ENCODE peak calls at places on chromosome 22, in four cellular contexts. One of them, this sample, is unnamed.

GRCh38 chr22:36773935-36774334 is 2.0 kb downstream of the IFT27 start:
- DNase-seq in neural crest cell: no peak
- DNase-seq in AG09319: no peak
- DNase-seq in GM10248: no peak
- DNase-seq in this sample: no peak

GRCh38 chr22:27267145-27267544 is 534.4 kb downstream of the MN1 start:
- DNase-seq in GM10248: no peak
- DNase-seq in neural crest cell: no peak
- DNase-seq in AG09319: peak; percentile 41
- DNase-seq in this sample: no peak

GRCh38 chr22:43014062-43014875 is 680 bp downstream of the PACSIN2 start:
- DNase-seq in GM10248: peak; percentile 59
- DNase-seq in AG09319: no peak
- DNase-seq in neural crest cell: peak; percentile 24
- DNase-seq in this sample: no peak

GRCh38 chr22:44748524-44748923 is 3.9 kb upstream of the ARHGAP8 start:
- DNase-seq in GM10248: no peak
- DNase-seq in neural crest cell: no peak
- DNase-seq in AG09319: no peak
- DNase-seq in this sample: no peak

GRCh38 chr22:32050678-32051515 is 7.8 kb downstream of the SLC5A1 start:
- DNase-seq in GM10248: peak; percentile 34
- DNase-seq in AG09319: peak; percentile 67
- DNase-seq in neural crest cell: no peak
- DNase-seq in this sample: peak; percentile 88

GRCh38 chr22:37816543-37817180 is 6.5 kb upstream of the GALR3 start:
- DNase-seq in AG09319: no peak
- DNase-seq in GM10248: no peak
- DNase-seq in neural crest cell: no peak
- DNase-seq in this sample: no peak

GRCh38 chr22:30028731-30029130 is 51.5 kb upstream of the HORMAD2 start:
- DNase-seq in AG09319: no peak
- DNase-seq in GM10248: no peak
- DNase-seq in neural crest cell: no peak
- DNase-seq in this sample: no peak

GRCh38 chr22:27462190-27462589 is 339.4 kb downstream of the MN1 start:
- DNase-seq in neural crest cell: peak; percentile 35
- DNase-seq in GM10248: no peak
- DNase-seq in AG09319: no peak
- DNase-seq in this sample: no peak

GRCh38 chr22:23834406-23834805 is 4.4 kb downstream of the DERL3 start:
- DNase-seq in GM10248: no peak
- DNase-seq in AG09319: no peak
- DNase-seq in neural crest cell: no peak
- DNase-seq in this sample: no peak

GRCh38 chr22:39910875-39911601 is 10.2 kb downstream of the GRAP2 start:
- DNase-seq in GM10248: no peak
- DNase-seq in neural crest cell: no peak
- DNase-seq in AG09319: no peak
- DNase-seq in this sample: no peak

GRCh38 chr22:41263704-41264103 is 22.3 kb downstream of the RANGAP1 start:
- DNase-seq in GM10248: no peak
- DNase-seq in AG09319: no peak
- DNase-seq in neural crest cell: no peak
- DNase-seq in this sample: no peak

GRCh38 chr22:40857309-40857851 is 432 bp downstream of the XPNPEP3 start:
- DNase-seq in GM10248: no peak
- DNase-seq in AG09319: no peak
- DNase-seq in neural crest cell: no peak
- DNase-seq in this sample: no peak

GRCh38 chr22:24037851-24038765 is 27.0 kb downstream of the CABIN1 start:
- DNase-seq in AG09319: no peak
- DNase-seq in neural crest cell: no peak
- DNase-seq in GM10248: no peak
- DNase-seq in this sample: no peak

GRCh38 chr22:24727218-24727851 is 47.2 kb downstream of the PIWIL3 start:
- DNase-seq in neural crest cell: no peak
- DNase-seq in GM10248: no peak
- DNase-seq in AG09319: peak; percentile 27
- DNase-seq in this sample: no peak

GRCh38 chr22:45908961-45909360 is 68.0 kb downstream of the WNT7B start:
- DNase-seq in GM10248: no peak
- DNase-seq in neural crest cell: no peak
- DNase-seq in AG09319: no peak
- DNase-seq in this sample: no peak

GRCh38 chr22:43883012-43883661 is 8.7 kb downstream of the PNPLA5 start:
- DNase-seq in neural crest cell: peak; percentile 65
- DNase-seq in GM10248: peak; percentile 86
- DNase-seq in AG09319: peak; percentile 3
- DNase-seq in this sample: no peak

GRCh38 chr22:36546932-36547331 is 18.0 kb upstream of the EIF3D start:
- DNase-seq in GM10248: no peak
- DNase-seq in neural crest cell: no peak
- DNase-seq in AG09319: no peak
- DNase-seq in this sample: no peak

GRCh38 chr22:21775061-21775460 is 39.5 kb upstream of the YPEL1 start:
- DNase-seq in AG09319: no peak
- DNase-seq in GM10248: no peak
- DNase-seq in neural crest cell: no peak
- DNase-seq in this sample: no peak

GRCh38 chr22:21672107-21672629 is 6.4 kb downstream of the PPIL2 start:
- DNase-seq in neural crest cell: no peak
- DNase-seq in GM10248: no peak
- DNase-seq in AG09319: no peak
- DNase-seq in this sample: no peak

GRCh38 chr22:44100411-44100810 is 76.3 kb downstream of the PARVB start:
- DNase-seq in AG09319: no peak
- DNase-seq in GM10248: no peak
- DNase-seq in neural crest cell: no peak
- DNase-seq in this sample: peak; percentile 17

GRCh38 chr22:33000342-33001280 is 57.6 kb downstream of the SYN3 start:
- DNase-seq in GM10248: peak; percentile 37
- DNase-seq in AG09319: peak; percentile 10
- DNase-seq in neural crest cell: peak; percentile 81
- DNase-seq in this sample: no peak

GRCh38 chr22:37552560-37553163 is 7.6 kb upstream of the CDC42EP1 start:
- DNase-seq in GM10248: no peak
- DNase-seq in neural crest cell: no peak
- DNase-seq in AG09319: no peak
- DNase-seq in this sample: no peak

GRCh38 chr22:20118572-20119020 is 1.6 kb upstream of the TRMT2A start:
- DNase-seq in GM10248: no peak
- DNase-seq in neural crest cell: no peak
- DNase-seq in AG09319: no peak
- DNase-seq in this sample: no peak

GRCh38 chr22:46149493-46149997 is 781 bp upstream of the PPARA start:
- DNase-seq in AG09319: no peak
- DNase-seq in GM10248: no peak
- DNase-seq in neural crest cell: no peak
- DNase-seq in this sample: no peak

GRCh38 chr22:34430386-34430785 is 510.1 kb upstream of the LARGE1 start:
- DNase-seq in AG09319: no peak
- DNase-seq in neural crest cell: no peak
- DNase-seq in GM10248: no peak
- DNase-seq in this sample: no peak

GRCh38 chr22:34429314-34429713 is 509.0 kb upstream of the LARGE1 start:
- DNase-seq in GM10248: no peak
- DNase-seq in neural crest cell: no peak
- DNase-seq in AG09319: no peak
- DNase-seq in this sample: no peak

GRCh38 chr22:34427436-34427835 is 507.2 kb upstream of the LARGE1 start:
- DNase-seq in GM10248: no peak
- DNase-seq in neural crest cell: no peak
- DNase-seq in AG09319: no peak
- DNase-seq in this sample: no peak

GRCh38 chr22:34427841-34428240 is 507.6 kb upstream of the LARGE1 start:
- DNase-seq in AG09319: no peak
- DNase-seq in neural crest cell: no peak
- DNase-seq in GM10248: no peak
- DNase-seq in this sample: no peak
- TF ChIP-seq CTCF in AG09319: no peak
- TF ChIP-seq CTCF in neural crest cell: no peak
- TF ChIP-seq CTCF in GM10248: no peak
- TF ChIP-seq CTCF in this sample: no peak

DNA sequence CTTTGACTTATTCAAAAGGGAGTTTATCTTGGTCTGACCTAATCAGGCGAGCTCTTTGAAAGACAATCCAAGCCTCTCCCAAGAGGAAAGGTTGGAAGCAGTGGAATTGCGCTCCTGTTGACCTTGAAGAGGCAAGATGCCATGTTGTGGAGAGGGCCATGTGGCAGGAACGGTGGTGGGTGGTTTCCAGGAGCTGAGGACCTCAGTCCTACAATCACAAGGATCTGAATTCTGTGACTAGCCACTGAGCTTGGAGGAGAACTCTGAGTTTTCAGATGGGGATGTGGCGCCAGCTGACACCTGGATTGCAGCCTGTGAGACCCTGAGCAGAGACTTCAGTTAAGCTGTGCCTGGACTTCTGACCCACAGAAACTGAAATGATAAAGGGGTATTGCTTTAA is 6.0 kb upstream of the CBX6 start:
- DNase-seq in neural crest cell: no peak
- DNase-seq in GM10248: no peak
- DNase-seq in AG09319: no peak
- DNase-seq in this sample: no peak
- TF ChIP-seq CTCF in neural crest cell: no peak
- TF ChIP-seq CTCF in GM10248: no peak
- TF ChIP-seq CTCF in AG09319: no peak
- TF ChIP-seq CTCF in this sample: no peak

GRCh38 chr22:28802595-28803087 is 2.3 kb upstream of the XBP1 start:
- DNase-seq in GM10248: no peak
- DNase-seq in AG09319: no peak
- DNase-seq in neural crest cell: no peak
- DNase-seq in this sample: no peak
- TF ChIP-seq CTCF in GM10248: no peak
- TF ChIP-seq CTCF in AG09319: no peak
- TF ChIP-seq CTCF in neural crest cell: peak; percentile 43
- TF ChIP-seq CTCF in this sample: no peak

GRCh38 chr22:17269607-17270261 is 50.5 kb upstream of the ADA2 start:
- DNase-seq in neural crest cell: no peak
- DNase-seq in AG09319: no peak
- DNase-seq in GM10248: no peak
- DNase-seq in this sample: no peak

GRCh38 chr22:17272511-17272991 is 53.3 kb upstream of the ADA2 start:
- DNase-seq in AG09319: no peak
- DNase-seq in neural crest cell: no peak
- DNase-seq in GM10248: no peak
- DNase-seq in this sample: peak; percentile 26

GRCh38 chr22:17268501-17269223 is 49.4 kb upstream of the ADA2 start:
- DNase-seq in AG09319: no peak
- DNase-seq in GM10248: no peak
- DNase-seq in neural crest cell: no peak
- DNase-seq in this sample: no peak

GRCh38 chr22:17269224-17269606 is 50.0 kb upstream of the ADA2 start:
- DNase-seq in AG09319: no peak
- DNase-seq in GM10248: no peak
- DNase-seq in neural crest cell: no peak
- DNase-seq in this sample: no peak

DNA sequence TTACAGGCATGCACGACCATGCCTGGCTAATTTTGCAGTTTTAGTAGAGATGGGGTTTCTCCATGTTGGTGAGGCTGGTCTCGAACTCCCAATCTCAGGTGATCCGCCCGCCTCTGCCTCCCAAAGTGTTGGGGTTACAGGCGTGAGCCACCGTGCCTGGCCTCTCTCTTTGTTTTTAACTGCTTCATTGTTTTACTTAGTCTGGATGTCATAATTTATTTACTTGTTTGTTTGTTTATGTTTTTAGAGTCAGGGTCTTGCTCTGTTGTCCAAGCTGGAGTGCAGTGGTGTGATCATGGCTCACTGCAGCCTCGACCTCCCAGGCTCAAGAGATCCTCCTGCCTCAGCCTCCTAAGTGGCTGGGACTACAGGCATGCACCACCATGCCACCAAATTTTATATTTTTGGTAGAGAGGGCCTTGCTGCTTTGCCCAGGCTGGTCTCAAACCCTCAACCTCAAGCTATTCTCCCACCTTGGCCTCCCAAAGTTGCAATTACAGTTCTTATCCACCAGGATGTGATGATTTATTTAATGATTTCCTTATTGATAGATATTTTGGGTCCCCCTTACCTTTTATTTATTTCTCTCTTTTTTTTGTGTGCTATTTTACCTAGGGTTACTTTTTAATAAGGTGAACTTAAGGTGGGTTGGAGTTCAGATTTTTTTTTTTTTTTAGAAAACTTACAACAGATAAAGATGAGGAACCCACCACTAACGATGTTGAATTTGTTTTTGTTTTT is 52.6 kb upstream of the ADA2 start:
- DNase-seq in neural crest cell: no peak
- DNase-seq in GM10248: no peak
- DNase-seq in AG09319: no peak
- DNase-seq in this sample: peak; percentile 3
- TF ChIP-seq CTCF in neural crest cell: peak; percentile 45
- TF ChIP-seq CTCF in GM10248: no peak
- TF ChIP-seq CTCF in AG09319: no peak
- TF ChIP-seq CTCF in this sample: no peak

DNA sequence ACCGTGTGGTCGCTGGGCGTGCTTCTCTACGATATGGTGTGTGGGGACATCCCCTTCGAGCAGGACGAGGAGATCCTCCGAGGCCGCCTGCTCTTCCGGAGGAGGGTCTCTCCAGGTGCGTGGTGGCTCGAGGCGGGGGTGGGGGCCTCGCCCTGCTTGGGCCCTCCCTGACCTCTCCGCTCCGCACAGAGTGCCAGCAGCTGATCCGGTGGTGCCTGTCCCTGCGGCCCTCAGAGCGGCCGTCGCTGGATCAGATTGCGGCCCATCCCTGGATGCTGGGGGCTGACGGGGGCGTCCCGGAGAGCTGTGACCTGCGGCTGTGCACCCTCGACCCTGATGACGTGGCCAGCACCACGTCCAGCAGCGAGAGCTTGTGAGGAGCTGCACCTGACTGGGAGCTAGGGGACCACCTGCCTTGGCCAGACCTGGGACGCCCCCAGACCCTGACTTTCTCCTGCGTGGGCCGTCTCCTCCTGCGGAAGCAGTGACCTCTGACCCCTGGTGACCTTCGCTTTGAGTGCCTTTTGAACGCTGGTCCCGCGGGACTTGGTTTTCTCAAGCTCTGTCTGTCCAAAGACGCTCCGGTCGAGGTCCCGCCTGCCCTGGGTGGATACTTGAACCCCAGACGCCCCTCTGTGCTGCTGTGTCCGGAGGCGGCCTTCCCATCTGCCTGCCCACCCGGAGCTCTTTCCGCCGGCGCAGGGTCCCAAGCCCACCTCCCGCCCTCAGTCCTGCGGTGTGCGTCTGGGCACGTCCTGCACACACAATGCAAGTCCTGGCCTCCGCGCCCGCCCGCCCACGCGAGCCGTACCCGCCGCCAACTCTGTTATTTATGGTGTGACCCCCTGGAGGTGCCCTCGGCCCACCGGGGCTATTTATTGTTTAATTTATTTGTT is 2.4 kb downstream of the PIM3 start:
- DNase-seq in GM10248: no peak
- DNase-seq in AG09319: no peak
- DNase-seq in neural crest cell: no peak
- DNase-seq in this sample: peak; percentile 68
- TF ChIP-seq CTCF in GM10248: no peak
- TF ChIP-seq CTCF in AG09319: no peak
- TF ChIP-seq CTCF in neural crest cell: no peak
- TF ChIP-seq CTCF in this sample: no peak

This sample was measured in RWPE2.